ENCODE peak calls at places on chromosome 14, in six cellular contexts. B is right lobe of liver, U is adrenal gland, O is GM12864, R is cardiac fibroblast, W is left ventricle myocardium inferior. F is an unnamed sample.

GRCh38 chr14:74609721-74610120 is 2.3 kb downstream of the LTBP2 start:
- DNase-seq in B (no peak), O (no peak), U (no peak), R (peak; percentile 32), W (no peak), F (no peak)

GRCh38 chr14:40762177-40762576 is 844.5 kb upstream of the LRFN5 start:
- DNase-seq in O (no peak), R (no peak), W (no peak), B (no peak), U (no peak), F (no peak)

GRCh38 chr14:94447986-94448808 is 4.4 kb downstream of the SERPINA11 start:
- DNase-seq in O (no peak), W (no peak), U (no peak), B (no peak), R (no peak), F (no peak)

GRCh38 chr14:99946652-99947489 is 118.4 kb upstream of the EVL start:
- DNase-seq in W (no peak), O (no peak), R (peak; percentile 14), B (peak; percentile 56), U (no peak), F (no peak)

GRCh38 chr14:66508846-66509621 is 1.1 kb downstream of the GPHN start:
- DNase-seq in R (peak; percentile 26), W (peak; percentile 29), B (peak; percentile 63), U (peak; percentile 39), O (no peak), F (no peak)

GRCh38 chr14:77641534-77642341 is 25.3 kb upstream of the SPTLC2 start:
- DNase-seq in O (peak; percentile 35), W (peak; percentile 83), U (peak; percentile 83), B (peak; percentile 78), R (peak; percentile 82), F (no peak)

GRCh38 chr14:106652494-106652893 is 1126.1 kb downstream of the TMEM121 start:
- DNase-seq in U (no peak), R (no peak), B (no peak), W (no peak), O (no peak), F (no peak)

GRCh38 chr14:28709571-28710305 is 56.8 kb upstream of the FOXG1 start:
- DNase-seq in W (no peak), R (no peak), U (no peak), B (no peak), O (no peak), F (no peak)

GRCh38 chr14:51653096-51653814 is 1.5 kb downstream of the FRMD6 start:
- DNase-seq in R (peak; percentile 91), B (no peak), U (no peak), O (no peak), W (no peak), F (no peak)

GRCh38 chr14:54570651-54571415 is 3.9 kb downstream of the SAMD4A start:
- DNase-seq in W (no peak), B (no peak), R (peak; percentile 76), O (no peak), U (no peak), F (no peak)
- H3K4me3 ChIP-seq in W (peak overlapping the region; percentile 89), B (no peak overlapping the region), R (no peak overlapping the region), O (no peak overlapping the region), U (no peak overlapping the region), F (no peak overlapping the region)

GRCh38 chr14:97251423-97252155 is 454.4 kb downstream of the VRK1 start:
- DNase-seq in O (no peak), U (no peak), W (no peak), B (no peak), R (no peak), F (no peak)
- H3K4me3 ChIP-seq in O (no peak overlapping the region), U (no peak overlapping the region), W (no peak overlapping the region), B (no peak overlapping the region), R (no peak overlapping the region), F (no peak overlapping the region)

GRCh38 chr14:68949236-68949965 is 29.7 kb downstream of the ACTN1 start:
- DNase-seq in R (no peak), U (no peak), W (no peak), B (no peak), O (no peak), F (no peak)

GRCh38 chr14:68952544-68953535 is 26.3 kb downstream of the ACTN1 start:
- DNase-seq in O (no peak), B (no peak), U (no peak), R (peak; percentile 82), W (peak; percentile 59), F (no peak)

GRCh38 chr14:68950111-68950510 is 29.0 kb downstream of the ACTN1 start:
- DNase-seq in O (no peak), R (peak; percentile 64), B (no peak), W (no peak), U (no peak), F (no peak)

GRCh38 chr14:68951800-68952540 is 27.1 kb downstream of the ACTN1 start:
- DNase-seq in B (no peak), W (peak; percentile 56), U (no peak), R (peak; percentile 60), O (no peak), F (no peak)

GRCh38 chr14:68951051-68951797 is 27.9 kb downstream of the ACTN1 start:
- DNase-seq in O (no peak), U (peak; percentile 89), R (peak; percentile 93), B (peak; percentile 67), W (peak; percentile 80), F (peak; percentile 87)
- H3K4me3 ChIP-seq in O (no peak overlapping the region), U (no peak overlapping the region), R (no peak overlapping the region), B (no peak overlapping the region), W (peak overlapping the region; percentile 3), F (no peak overlapping the region)

DNA sequence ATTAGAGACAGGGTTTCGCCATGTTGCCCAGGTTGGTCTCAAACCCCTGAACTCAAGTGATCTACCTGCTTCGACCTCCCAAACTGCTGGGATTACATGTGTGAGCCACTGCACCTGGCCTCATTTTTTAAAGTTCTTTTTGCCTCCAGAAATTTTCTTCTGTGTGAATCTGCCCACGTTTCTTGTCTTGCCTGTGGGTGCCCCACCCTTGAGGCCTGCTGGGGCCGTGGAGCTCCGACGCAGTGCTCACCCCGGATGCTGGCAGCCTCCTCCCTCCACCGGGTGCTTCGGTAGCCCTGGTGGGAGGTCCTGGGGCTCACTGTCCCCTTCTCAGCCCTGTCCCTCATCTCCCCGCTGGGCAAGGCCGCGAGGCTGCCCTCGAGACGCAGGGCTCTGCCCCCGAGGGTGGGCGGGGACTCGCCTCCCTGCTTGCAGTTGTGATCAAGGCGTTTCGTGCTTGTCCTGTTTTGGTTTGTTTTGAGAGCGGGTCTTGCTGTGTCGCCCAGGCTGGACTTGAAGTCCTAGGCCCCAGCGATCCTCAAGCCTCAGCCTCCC is 19.5 kb upstream of the CRIP2 start:
- DNase-seq in R (no peak), B (no peak), W (no peak), U (no peak), O (no peak), F (no peak)
- H3K4me3 ChIP-seq in R (no peak overlapping the region), B (no peak overlapping the region), W (no peak overlapping the region), U (no peak overlapping the region), O (no peak overlapping the region), F (no peak overlapping the region)

GRCh38 chr14:104472073-104472472 is 107.5 kb upstream of the C14orf180 start:
- DNase-seq in B (no peak), U (no peak), O (no peak), R (no peak), W (no peak), F (no peak)
- H3K4me3 ChIP-seq in B (no peak overlapping the region), U (no peak overlapping the region), O (no peak overlapping the region), R (no peak overlapping the region), W (no peak overlapping the region), F (no peak overlapping the region)

GRCh38 chr14:93430889-93431670 is at the start of gene UNC79:
- DNase-seq in B (no peak), U (peak; percentile 25), R (peak; percentile 22), O (no peak), W (no peak), F (no peak)
- H3K4me3 ChIP-seq in B (no peak within 1 kb of the TSS), U (no peak within 1 kb of the TSS), R (no peak within 1 kb of the TSS), O (no peak within 1 kb of the TSS), W (peak within 1 kb of the TSS; percentile 55), F (peak within 1 kb of the TSS; percentile 41)

DNA sequence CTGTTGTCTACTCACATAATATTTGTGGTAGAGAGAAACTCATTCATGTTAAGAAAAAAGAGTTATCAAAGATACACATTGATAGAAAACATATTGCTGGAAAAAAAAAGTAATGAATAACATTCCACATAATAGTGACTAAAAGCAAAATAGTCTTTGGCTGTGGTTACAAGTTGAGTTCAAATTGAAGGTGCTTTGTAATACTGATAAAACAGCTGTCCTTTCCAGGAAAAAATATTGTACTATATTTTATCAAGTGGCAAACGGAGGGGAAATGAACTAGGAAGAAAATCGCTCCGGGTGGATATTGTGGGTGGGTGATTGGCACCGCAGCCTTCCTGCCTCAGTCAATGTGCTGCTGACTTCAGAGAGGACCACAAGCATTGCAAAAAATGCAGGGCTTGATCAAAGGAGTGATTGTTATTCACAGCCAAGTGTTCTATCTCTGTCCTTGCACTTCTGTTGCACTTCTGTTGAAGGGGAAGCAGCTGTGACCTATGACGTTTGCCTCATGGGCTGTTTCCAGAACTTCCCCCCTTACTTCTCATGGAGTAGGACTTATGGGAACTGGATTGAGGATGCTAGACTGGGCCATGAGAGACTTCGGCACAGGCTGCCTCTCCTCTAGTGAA is 114.4 kb downstream of the VRK1 start:
- DNase-seq in B (no peak), U (no peak), R (no peak), O (no peak), W (no peak), F (no peak)
- H3K4me3 ChIP-seq in B (no peak overlapping the region), U (no peak overlapping the region), R (no peak overlapping the region), O (no peak overlapping the region), W (no peak overlapping the region), F (no peak overlapping the region)

GRCh38 chr14:89540009-89540829 is 123.2 kb upstream of the FOXN3 start:
- DNase-seq in U (no peak), B (no peak), W (no peak), R (peak; percentile 11), O (no peak), F (no peak)
- H3K4me3 ChIP-seq in U (no peak overlapping the region), B (no peak overlapping the region), W (no peak overlapping the region), R (no peak overlapping the region), O (no peak overlapping the region), F (no peak overlapping the region)

F was measured in kidney epithelial cell.